ENCODE peak calls at places on chromosome 13, in six cellular contexts. One of them, this sample, is unnamed. For H3K4me1 and H3K27me3, the result is how much of the 10 kb centered on the place peaks cover.

GRCh38 chr13:106182404-106182803 is 353.1 kb downstream of the EFNB2 start:
- DNase-seq in thoracic aorta: no peak
- DNase-seq in body of pancreas: no peak
- DNase-seq in GM23338: no peak
- DNase-seq in lower lobe of right lung: no peak
- DNase-seq in PC-3: peak
- DNase-seq in this sample: no peak

GRCh38 chr13:38283346-38283745 is 66.3 kb upstream of the UFM1 start:
- DNase-seq in thoracic aorta: no peak
- DNase-seq in PC-3: no peak
- DNase-seq in body of pancreas: no peak
- DNase-seq in lower lobe of right lung: no peak
- DNase-seq in GM23338: no peak
- DNase-seq in this sample: no peak

GRCh38 chr13:21973437-21974125 is 302.7 kb downstream of the FGF9 start:
- DNase-seq in GM23338: peak
- DNase-seq in PC-3: no peak
- DNase-seq in body of pancreas: no peak
- DNase-seq in lower lobe of right lung: no peak
- DNase-seq in thoracic aorta: no peak
- DNase-seq in this sample: peak

GRCh38 chr13:44770951-44771350 is 194.8 kb upstream of the TSC22D1 start:
- DNase-seq in lower lobe of right lung: no peak
- DNase-seq in PC-3: no peak
- DNase-seq in thoracic aorta: no peak
- DNase-seq in GM23338: no peak
- DNase-seq in body of pancreas: no peak
- DNase-seq in this sample: no peak

GRCh38 chr13:34376483-34376882 is 558.5 kb downstream of the RFC3 start:
- DNase-seq in body of pancreas: no peak
- DNase-seq in PC-3: no peak
- DNase-seq in GM23338: peak
- DNase-seq in thoracic aorta: no peak
- DNase-seq in lower lobe of right lung: no peak
- DNase-seq in this sample: no peak

GRCh38 chr13:35947315-35947714 is 183.9 kb downstream of the DCLK1 start:
- DNase-seq in lower lobe of right lung: no peak
- DNase-seq in body of pancreas: no peak
- DNase-seq in PC-3: no peak
- DNase-seq in GM23338: peak
- DNase-seq in thoracic aorta: no peak
- DNase-seq in this sample: no peak

GRCh38 chr13:101474419-101474957 is 22.0 kb downstream of the ITGBL1 start:
- DNase-seq in PC-3: peak
- DNase-seq in lower lobe of right lung: no peak
- DNase-seq in thoracic aorta: no peak
- DNase-seq in GM23338: peak
- DNase-seq in body of pancreas: peak
- DNase-seq in this sample: no peak

GRCh38 chr13:76837811-76838210 is 48.4 kb downstream of the KCTD12 start:
- DNase-seq in PC-3: no peak
- DNase-seq in thoracic aorta: no peak
- DNase-seq in GM23338: no peak
- DNase-seq in body of pancreas: no peak
- DNase-seq in lower lobe of right lung: no peak
- DNase-seq in this sample: no peak

GRCh38 chr13:31050486-31051400 is 111.0 kb downstream of the HSPH1 start:
- DNase-seq in thoracic aorta: no peak
- DNase-seq in GM23338: no peak
- DNase-seq in body of pancreas: no peak
- DNase-seq in PC-3: peak
- DNase-seq in lower lobe of right lung: no peak
- DNase-seq in this sample: no peak

GRCh38 chr13:27927444-27928352 is 7.9 kb downstream of the PDX1 start:
- DNase-seq in thoracic aorta: no peak
- DNase-seq in body of pancreas: no peak
- DNase-seq in lower lobe of right lung: no peak
- DNase-seq in GM23338: peak
- DNase-seq in PC-3: no peak
- DNase-seq in this sample: no peak

GRCh38 chr13:70932511-70932910 is 824.3 kb upstream of the KLHL1 start:
- DNase-seq in body of pancreas: no peak
- DNase-seq in GM23338: no peak
- DNase-seq in lower lobe of right lung: no peak
- DNase-seq in PC-3: peak
- DNase-seq in thoracic aorta: no peak
- DNase-seq in this sample: no peak

GRCh38 chr13:98839826-98840769 is 87.6 kb upstream of the SLC15A1 start:
- DNase-seq in thoracic aorta: no peak
- DNase-seq in body of pancreas: peak
- DNase-seq in lower lobe of right lung: peak
- DNase-seq in GM23338: peak
- DNase-seq in PC-3: peak
- DNase-seq in this sample: peak

GRCh38 chr13:21557995-21558394 is 46.0 kb downstream of the MICU2 start:
- DNase-seq in body of pancreas: no peak
- DNase-seq in lower lobe of right lung: no peak
- DNase-seq in thoracic aorta: no peak
- DNase-seq in GM23338: peak
- DNase-seq in PC-3: peak
- DNase-seq in this sample: no peak

GRCh38 chr13:70034280-70034679 is 73.3 kb upstream of the ATXN8OS start:
- DNase-seq in GM23338: no peak
- DNase-seq in PC-3: no peak
- DNase-seq in body of pancreas: no peak
- DNase-seq in lower lobe of right lung: no peak
- DNase-seq in thoracic aorta: no peak
- DNase-seq in this sample: no peak

GRCh38 chr13:105436946-105437345 is 1098.5 kb downstream of the EFNB2 start:
- DNase-seq in GM23338: no peak
- DNase-seq in thoracic aorta: no peak
- DNase-seq in body of pancreas: no peak
- DNase-seq in PC-3: no peak
- DNase-seq in lower lobe of right lung: no peak
- DNase-seq in this sample: no peak

GRCh38 chr13:59962343-59962742 is 201.4 kb downstream of the DIAPH3 start:
- DNase-seq in thoracic aorta: no peak
- DNase-seq in body of pancreas: no peak
- DNase-seq in PC-3: no peak
- DNase-seq in GM23338: peak
- DNase-seq in lower lobe of right lung: no peak
- DNase-seq in this sample: no peak

GRCh38 chr13:75803982-75804381 is 167.9 kb downstream of the LMO7 start:
- DNase-seq in lower lobe of right lung: no peak
- DNase-seq in PC-3: no peak
- DNase-seq in GM23338: peak
- DNase-seq in thoracic aorta: no peak
- DNase-seq in body of pancreas: no peak
- DNase-seq in this sample: no peak

GRCh38 chr13:64684108-64684507 is 2546.0 kb downstream of the PCDH9 start:
- DNase-seq in GM23338: no peak
- DNase-seq in body of pancreas: no peak
- DNase-seq in lower lobe of right lung: no peak
- DNase-seq in thoracic aorta: no peak
- DNase-seq in PC-3: no peak
- DNase-seq in this sample: no peak

GRCh38 chr13:52156724-52157251 is 2.6 kb downstream of the NEK3 start:
- DNase-seq in body of pancreas: no peak
- DNase-seq in lower lobe of right lung: no peak
- DNase-seq in GM23338: peak
- DNase-seq in thoracic aorta: no peak
- DNase-seq in PC-3: no peak
- DNase-seq in this sample: no peak

GRCh38 chr13:47886314-47886713 is 114.8 kb downstream of the SUCLA2 start:
- DNase-seq in PC-3: no peak
- DNase-seq in GM23338: no peak
- DNase-seq in thoracic aorta: no peak
- DNase-seq in body of pancreas: no peak
- DNase-seq in lower lobe of right lung: no peak
- DNase-seq in this sample: no peak

GRCh38 chr13:32309312-32309711 is 5.9 kb downstream of the ZAR1L start:
- DNase-seq in thoracic aorta: no peak
- DNase-seq in lower lobe of right lung: no peak
- DNase-seq in PC-3: no peak
- DNase-seq in GM23338: no peak
- DNase-seq in body of pancreas: no peak
- DNase-seq in this sample: no peak

GRCh38 chr13:43391021-43391420 is 367.6 kb downstream of the DNAJC15 start:
- DNase-seq in GM23338: no peak
- DNase-seq in PC-3: no peak
- DNase-seq in lower lobe of right lung: no peak
- DNase-seq in thoracic aorta: no peak
- DNase-seq in body of pancreas: no peak
- DNase-seq in this sample: no peak

GRCh38 chr13:109592776-109593175 is 193.6 kb downstream of the IRS2 start:
- DNase-seq in lower lobe of right lung: no peak
- DNase-seq in PC-3: no peak
- DNase-seq in GM23338: no peak
- DNase-seq in body of pancreas: no peak
- DNase-seq in thoracic aorta: no peak
- DNase-seq in this sample: peak

GRCh38 chr13:40192516-40193257 is 473.8 kb downstream of the FOXO1 start:
- DNase-seq in lower lobe of right lung: no peak
- DNase-seq in body of pancreas: no peak
- DNase-seq in PC-3: no peak
- DNase-seq in GM23338: no peak
- DNase-seq in thoracic aorta: no peak
- DNase-seq in this sample: no peak
- H3K4me1 ChIP-seq in lower lobe of right lung: under half
- H3K4me1 ChIP-seq in body of pancreas: under half
- H3K4me1 ChIP-seq in PC-3: under half
- H3K4me1 ChIP-seq in GM23338: under half
- H3K4me1 ChIP-seq in thoracic aorta: under half
- H3K4me1 ChIP-seq in this sample: under half

GRCh38 chr13:33348366-33348765 is 62.8 kb upstream of the STARD13 start:
- DNase-seq in thoracic aorta: no peak
- DNase-seq in lower lobe of right lung: no peak
- DNase-seq in GM23338: no peak
- DNase-seq in body of pancreas: no peak
- DNase-seq in PC-3: peak
- DNase-seq in this sample: no peak

GRCh38 chr13:33351324-33351723 is 65.8 kb upstream of the STARD13 start:
- DNase-seq in PC-3: peak
- DNase-seq in thoracic aorta: no peak
- DNase-seq in body of pancreas: peak
- DNase-seq in GM23338: no peak
- DNase-seq in lower lobe of right lung: no peak
- DNase-seq in this sample: no peak

GRCh38 chr13:33349314-33349995 is 63.9 kb upstream of the STARD13 start:
- DNase-seq in body of pancreas: peak
- DNase-seq in lower lobe of right lung: no peak
- DNase-seq in GM23338: peak
- DNase-seq in PC-3: peak
- DNase-seq in thoracic aorta: no peak
- DNase-seq in this sample: no peak

GRCh38 chr13:33352023-33352422 is 66.5 kb upstream of the STARD13 start:
- DNase-seq in lower lobe of right lung: no peak
- DNase-seq in thoracic aorta: no peak
- DNase-seq in body of pancreas: no peak
- DNase-seq in GM23338: no peak
- DNase-seq in PC-3: no peak
- DNase-seq in this sample: no peak

GRCh38 chr13:33349996-33350826 is 64.7 kb upstream of the STARD13 start:
- DNase-seq in lower lobe of right lung: peak
- DNase-seq in PC-3: peak
- DNase-seq in thoracic aorta: no peak
- DNase-seq in GM23338: peak
- DNase-seq in body of pancreas: peak
- DNase-seq in this sample: peak
- H3K4me3 ChIP-seq in lower lobe of right lung: peak
- H3K4me3 ChIP-seq in PC-3: peak
- H3K4me3 ChIP-seq in thoracic aorta: peak
- H3K4me3 ChIP-seq in GM23338: peak
- H3K4me3 ChIP-seq in body of pancreas: peak
- H3K4me3 ChIP-seq in this sample: peak

GRCh38 chr13:99991013-99991805 is 9.6 kb downstream of the ZIC2 start:
- DNase-seq in body of pancreas: no peak
- DNase-seq in thoracic aorta: no peak
- DNase-seq in PC-3: no peak
- DNase-seq in GM23338: peak
- DNase-seq in lower lobe of right lung: no peak
- DNase-seq in this sample: no peak
- H3K27me3 ChIP-seq in body of pancreas: under half
- H3K27me3 ChIP-seq in thoracic aorta: half or more
- H3K27me3 ChIP-seq in PC-3: half or more
- H3K27me3 ChIP-seq in GM23338: half or more
- H3K27me3 ChIP-seq in lower lobe of right lung: half or more
- H3K27me3 ChIP-seq in this sample: under half

GRCh38 chr13:114130131-114130707 is 2.2 kb downstream of the RASA3 start:
- DNase-seq in thoracic aorta: no peak
- DNase-seq in GM23338: no peak
- DNase-seq in PC-3: no peak
- DNase-seq in body of pancreas: no peak
- DNase-seq in lower lobe of right lung: peak
- DNase-seq in this sample: no peak

GRCh38 chr13:114130708-114131580 is 1.5 kb downstream of the RASA3 start:
- DNase-seq in body of pancreas: peak
- DNase-seq in GM23338: peak
- DNase-seq in PC-3: peak
- DNase-seq in lower lobe of right lung: peak
- DNase-seq in thoracic aorta: peak
- DNase-seq in this sample: no peak

GRCh38 chr13:114132419-114133121 is at the start of gene RASA3:
- DNase-seq in GM23338: peak
- DNase-seq in body of pancreas: peak
- DNase-seq in lower lobe of right lung: peak
- DNase-seq in thoracic aorta: no peak
- DNase-seq in PC-3: peak
- DNase-seq in this sample: peak

GRCh38 chr13:114129649-114130062 is 2.8 kb downstream of the RASA3 start:
- DNase-seq in PC-3: no peak
- DNase-seq in body of pancreas: no peak
- DNase-seq in thoracic aorta: no peak
- DNase-seq in lower lobe of right lung: no peak
- DNase-seq in GM23338: no peak
- DNase-seq in this sample: no peak

GRCh38 chr13:114131581-114132418 is 623 bp downstream of the RASA3 start:
- DNase-seq in lower lobe of right lung: peak
- DNase-seq in GM23338: peak
- DNase-seq in body of pancreas: no peak
- DNase-seq in PC-3: no peak
- DNase-seq in thoracic aorta: no peak
- DNase-seq in this sample: no peak
- H3K4me1 ChIP-seq in lower lobe of right lung: half or more
- H3K4me1 ChIP-seq in GM23338: under half
- H3K4me1 ChIP-seq in body of pancreas: under half
- H3K4me1 ChIP-seq in PC-3: under half
- H3K4me1 ChIP-seq in thoracic aorta: under half
- H3K4me1 ChIP-seq in this sample: under half